ENCODE peak calls at places on chromosomes 2 and 18, in four cellular contexts. G is AML-193, U is Kasumi-1, K is hypothalamus. E is an unnamed sample.

GRCh38 chr18:75067996-75068645 is 140.8 kb downstream of the PTGR3 start:
- DNase-seq in K (no peak), G (no peak), U (no peak), E (no peak)

GRCh38 chr18:23280844-23281243 is 145.6 kb downstream of the CABLES1 start:
- DNase-seq in G (no peak), U (no peak), K (no peak), E (peak)

GRCh38 chr2:196413821-196414274 is 225.7 kb upstream of the CCDC150 start:
- DNase-seq in U (no peak), G (no peak), K (no peak), E (no peak)

GRCh38 chr18:44821924-44822323 is 141.2 kb downstream of the SETBP1 start:
- DNase-seq in G (no peak), K (no peak), U (no peak), E (no peak)

GRCh38 chr2:197717863-197718262 is 12.7 kb downstream of the MARS2 start:
- DNase-seq in G (no peak), U (no peak), K (no peak), E (no peak)

GRCh38 chr2:173511942-173512341 is 157.3 kb downstream of the CDCA7 start:
- DNase-seq in U (no peak), K (no peak), G (no peak), E (no peak)

GRCh38 chr18:21747764-21748693 is 7.4 kb downstream of the MIB1 start:
- DNase-seq in G (no peak), U (no peak), K (no peak), E (no peak)

GRCh38 chr18:11873670-11874340 is 22.6 kb downstream of the CHMP1B start:
- DNase-seq in K (no peak), G (no peak), U (no peak), E (no peak)

GRCh38 chr18:33010149-33010548 is 237.3 kb upstream of the KLHL14 start:
- DNase-seq in K (no peak), U (no peak), G (no peak), E (no peak)

GRCh38 chr2:195660265-195660890 is 3.4 kb downstream of the SLC39A10 start:
- DNase-seq in U (peak), K (peak), G (peak), E (peak)

GRCh38 chr2:63544017-63544627 is 44.2 kb downstream of the WDPCP start:
- DNase-seq in G (peak), K (no peak), U (peak), E (peak)

GRCh38 chr2:39658371-39658770 is 7.3 kb upstream of the TMEM178A start:
- DNase-seq in K (no peak), G (no peak), U (no peak), E (no peak)

GRCh38 chr2:60508307-60508706 is 45.1 kb downstream of the BCL11A start:
- DNase-seq in G (no peak), U (no peak), K (no peak), E (no peak)

GRCh38 chr2:127653421-127654083 is 7.6 kb downstream of the GPR17 start:
- DNase-seq in G (no peak), K (no peak), U (no peak), E (no peak)

GRCh38 chr2:143841935-143842334 is 678.0 kb downstream of the ZEB2 start:
- DNase-seq in G (no peak), K (no peak), U (peak), E (peak)

GRCh38 chr18:13374468-13375301 is 156.1 kb downstream of the LDLRAD4 start:
- DNase-seq in U (no peak), K (peak), G (no peak), E (no peak)

GRCh38 chr18:34493566-34494358 is 216.3 kb upstream of the DTNA start:
- DNase-seq in U (no peak), G (no peak), K (peak), E (no peak)

GRCh38 chr2:54073796-54074195 is 41.6 kb upstream of the ACYP2 start:
- DNase-seq in U (no peak), G (no peak), K (no peak), E (no peak)

GRCh38 chr18:61892683-61893303 is at the start of gene RNF152:
- DNase-seq in K (peak), G (no peak), U (peak), E (no peak)

GRCh38 chr2:73089270-73090030 is 17.9 kb upstream of the SFXN5 start:
- DNase-seq in G (no peak), K (no peak), U (no peak), E (no peak)

GRCh38 chr18:48340502-48340901 is 68.7 kb downstream of the ZBTB7C start:
- DNase-seq in U (no peak), G (no peak), K (no peak), E (no peak)

GRCh38 chr2:156023266-156023879 is 309.1 kb downstream of the NR4A2 start:
- DNase-seq in G (no peak), U (no peak), K (no peak), E (no peak)

GRCh38 chr2:62871506-62871905 is 166.0 kb downstream of the EHBP1 start:
- DNase-seq in K (no peak), G (no peak), U (no peak), E (no peak)

GRCh38 chr18:13137939-13138821 is 80.4 kb upstream of the LDLRAD4 start:
- DNase-seq in G (peak), K (peak), U (peak), E (peak)

GRCh38 chr2:197306691-197307030 is 3.9 kb downstream of the ANKRD44 start:
- DNase-seq in G (peak), U (no peak), K (peak), E (peak)

GRCh38 chr18:2535419-2535910 is 35.8 kb downstream of the METTL4 start:
- DNase-seq in K (no peak), G (no peak), U (no peak), E (no peak)

GRCh38 chr2:28419705-28420270 is 27.1 kb downstream of the FOSL2 start:
- DNase-seq in K (no peak), G (no peak), U (no peak), E (no peak)

GRCh38 chr2:235414422-235414821 is 79.4 kb upstream of the AGAP1 start:
- DNase-seq in U (no peak), G (no peak), K (no peak), E (no peak)

GRCh38 chr18:10027031-10027430 is 113.2 kb downstream of the VAPA start:
- DNase-seq in G (no peak), K (no peak), U (no peak), E (no peak)

GRCh38 chr2:236352761-236353593 is 88.8 kb upstream of the ASB18 start:
- DNase-seq in K (no peak), G (peak), U (peak), E (peak)

GRCh38 chr18:13502585-13502984 is 223.8 kb downstream of the FAM210A start:
- DNase-seq in G (no peak), U (no peak), K (no peak), E (no peak)

GRCh38 chr2:40273623-40274236 is 178.2 kb downstream of the SLC8A1 start:
- DNase-seq in G (no peak), U (no peak), K (no peak), E (no peak)

GRCh38 chr18:42977982-42978595 is 137.4 kb downstream of the RIT2 start:
- DNase-seq in G (no peak), K (no peak), U (no peak), E (no peak)